ENCODE peak calls at places on chromosomes 4 and X, in seven cellular contexts. One of them, this sample, is unnamed.

GRCh38 chr4:110615366-110616161 is 7.3 kb downstream of the PITX2 start:
- DNase-seq in ovary: no peak
- DNase-seq in GM12878: no peak
- DNase-seq in SJSA1: no peak
- DNase-seq in fibroblast of lung: no peak
- DNase-seq in fibroblast of the aortic adventitia: no peak
- DNase-seq in skeletal muscle cell: no peak
- DNase-seq in this sample: no peak

GRCh38 chrX:40366661-40367060 is 214.1 kb upstream of the ATP6AP2 start:
- DNase-seq in ovary: no peak
- DNase-seq in GM12878: no peak
- DNase-seq in SJSA1: peak; percentile 45
- DNase-seq in fibroblast of lung: no peak
- DNase-seq in fibroblast of the aortic adventitia: no peak
- DNase-seq in skeletal muscle cell: no peak
- DNase-seq in this sample: no peak

GRCh38 chr4:94758141-94758699 is 465 bp downstream of the BMPR1B start:
- DNase-seq in ovary: peak; percentile 83
- DNase-seq in GM12878: no peak
- DNase-seq in SJSA1: no peak
- DNase-seq in fibroblast of lung: no peak
- DNase-seq in fibroblast of the aortic adventitia: peak; percentile 24
- DNase-seq in skeletal muscle cell: no peak
- DNase-seq in this sample: no peak

GRCh38 chr4:67632492-67632891 is 68.5 kb downstream of the UBA6 start:
- DNase-seq in ovary: no peak
- DNase-seq in GM12878: no peak
- DNase-seq in SJSA1: no peak
- DNase-seq in fibroblast of lung: no peak
- DNase-seq in fibroblast of the aortic adventitia: no peak
- DNase-seq in skeletal muscle cell: no peak
- DNase-seq in this sample: no peak

GRCh38 chrX:42691196-42691595 is 86.8 kb downstream of the PPP1R2C start:
- DNase-seq in ovary: no peak
- DNase-seq in GM12878: no peak
- DNase-seq in SJSA1: no peak
- DNase-seq in fibroblast of lung: no peak
- DNase-seq in fibroblast of the aortic adventitia: no peak
- DNase-seq in skeletal muscle cell: no peak
- DNase-seq in this sample: no peak

GRCh38 chr4:112284166-112284565 is 1.5 kb downstream of the TIFA start:
- DNase-seq in ovary: no peak
- DNase-seq in GM12878: no peak
- DNase-seq in SJSA1: no peak
- DNase-seq in fibroblast of lung: peak; percentile 25
- DNase-seq in fibroblast of the aortic adventitia: peak; percentile 21
- DNase-seq in skeletal muscle cell: no peak
- DNase-seq in this sample: no peak

GRCh38 chr4:102623622-102624021 is 122.5 kb downstream of the NFKB1 start:
- DNase-seq in ovary: no peak
- DNase-seq in GM12878: no peak
- DNase-seq in SJSA1: peak; percentile 54
- DNase-seq in fibroblast of lung: peak; percentile 59
- DNase-seq in fibroblast of the aortic adventitia: peak; percentile 67
- DNase-seq in skeletal muscle cell: no peak
- DNase-seq in this sample: no peak

GRCh38 chr4:105174098-105174497 is 27.4 kb downstream of the TET2 start:
- DNase-seq in ovary: no peak
- DNase-seq in GM12878: no peak
- DNase-seq in SJSA1: no peak
- DNase-seq in fibroblast of lung: no peak
- DNase-seq in fibroblast of the aortic adventitia: no peak
- DNase-seq in skeletal muscle cell: no peak
- DNase-seq in this sample: no peak

GRCh38 chr4:173025131-173025530 is 143.5 kb upstream of the GALNT7 start:
- DNase-seq in ovary: no peak
- DNase-seq in GM12878: peak; percentile 16
- DNase-seq in SJSA1: peak; percentile 49
- DNase-seq in fibroblast of lung: peak; percentile 85
- DNase-seq in fibroblast of the aortic adventitia: peak; percentile 85
- DNase-seq in skeletal muscle cell: peak; percentile 41
- DNase-seq in this sample: no peak

GRCh38 chr4:81769244-81769643 is 297.5 kb upstream of the RASGEF1B start:
- DNase-seq in ovary: no peak
- DNase-seq in GM12878: no peak
- DNase-seq in SJSA1: no peak
- DNase-seq in fibroblast of lung: no peak
- DNase-seq in fibroblast of the aortic adventitia: no peak
- DNase-seq in skeletal muscle cell: no peak
- DNase-seq in this sample: no peak
- H3K4me3 ChIP-seq in ovary: no peak overlapping the region
- H3K4me3 ChIP-seq in GM12878: no peak overlapping the region
- H3K4me3 ChIP-seq in SJSA1: no peak overlapping the region
- H3K4me3 ChIP-seq in fibroblast of lung: no peak overlapping the region
- H3K4me3 ChIP-seq in fibroblast of the aortic adventitia: no peak overlapping the region
- H3K4me3 ChIP-seq in skeletal muscle cell: no peak overlapping the region
- H3K4me3 ChIP-seq in this sample: no peak overlapping the region

DNA sequence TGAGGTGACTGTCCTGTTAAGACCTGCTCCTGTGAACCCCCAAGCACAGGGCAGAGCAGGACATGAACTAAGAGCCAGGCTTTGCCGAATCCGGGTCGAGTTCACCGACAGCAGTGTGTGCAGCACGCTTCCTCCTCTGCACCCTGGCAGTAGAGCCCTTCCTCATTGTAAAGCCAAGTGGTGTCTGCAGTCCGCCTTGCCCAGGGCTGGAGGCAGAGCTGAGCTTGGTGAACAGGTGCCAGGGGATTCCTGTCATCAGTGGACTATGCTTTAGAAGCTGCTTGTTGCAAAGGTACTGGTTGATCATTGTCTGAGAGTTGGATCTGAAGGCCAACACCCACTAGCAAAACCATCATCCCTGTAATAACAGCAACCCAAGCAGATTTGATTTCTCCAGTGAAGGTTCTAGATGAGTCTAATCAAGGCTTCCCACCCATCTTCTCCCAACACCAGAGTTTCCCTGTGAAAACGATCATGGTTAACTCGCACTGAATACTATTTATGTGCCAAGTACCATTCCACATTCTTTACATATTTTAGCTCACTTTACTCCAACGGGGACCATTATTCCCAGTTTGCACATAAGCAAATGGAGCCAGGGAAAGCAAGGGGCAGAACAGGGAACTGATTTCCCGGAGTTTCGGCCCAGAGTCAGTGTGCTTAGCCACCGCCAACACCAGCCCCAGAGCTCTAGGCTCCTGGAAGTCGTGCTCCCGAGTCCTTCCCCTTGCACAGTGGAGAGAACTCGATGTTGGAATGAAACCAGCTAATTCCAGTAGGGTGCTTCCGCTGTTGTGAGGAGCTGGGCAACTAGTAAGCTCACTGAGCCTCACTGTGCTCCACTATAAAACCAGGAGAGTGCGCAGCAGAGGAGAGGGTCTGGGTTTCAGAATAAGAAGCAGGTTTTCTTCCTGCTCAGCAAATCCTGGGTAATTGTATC is 1.4 kb upstream of the SLC34A2 start:
- DNase-seq in ovary: no peak
- DNase-seq in GM12878: no peak
- DNase-seq in SJSA1: no peak
- DNase-seq in fibroblast of lung: no peak
- DNase-seq in fibroblast of the aortic adventitia: peak; percentile 10
- DNase-seq in skeletal muscle cell: no peak
- DNase-seq in this sample: no peak
- H3K4me3 ChIP-seq in ovary: no peak overlapping the region
- H3K4me3 ChIP-seq in GM12878: no peak overlapping the region
- H3K4me3 ChIP-seq in SJSA1: no peak overlapping the region
- H3K4me3 ChIP-seq in fibroblast of lung: no peak overlapping the region
- H3K4me3 ChIP-seq in fibroblast of the aortic adventitia: no peak overlapping the region
- H3K4me3 ChIP-seq in skeletal muscle cell: no peak overlapping the region
- H3K4me3 ChIP-seq in this sample: no peak overlapping the region

DNA sequence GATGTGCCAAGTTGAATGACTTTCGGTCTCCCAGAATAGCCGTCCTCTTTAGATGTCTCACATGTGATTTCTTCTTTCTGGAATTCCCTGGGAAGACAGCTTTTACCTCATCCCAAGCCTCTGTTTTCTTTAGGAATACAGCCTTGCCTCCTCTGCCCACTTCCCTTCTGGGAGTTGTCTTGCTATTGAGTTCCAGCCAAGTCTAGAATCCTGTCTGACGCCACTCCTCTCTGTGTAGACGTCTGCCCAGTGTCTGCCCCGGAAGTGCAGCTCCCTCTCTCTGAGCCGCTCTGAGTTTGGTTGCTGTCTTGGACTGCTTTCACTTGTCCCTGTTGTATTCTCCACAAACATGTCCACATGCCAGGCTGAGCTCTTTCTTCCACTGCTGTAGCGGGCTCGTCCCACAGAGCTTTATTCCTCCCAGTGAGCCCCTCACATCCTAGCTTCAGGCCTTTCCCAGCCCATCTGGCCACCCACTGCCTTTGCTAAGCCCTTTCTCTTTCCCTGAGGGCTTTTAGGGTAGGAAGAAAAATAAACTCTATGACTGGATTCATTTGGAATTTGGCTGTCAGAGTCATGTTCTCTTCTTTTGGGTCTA is 9.0 kb upstream of the IGFBP7 start:
- DNase-seq in ovary: peak; percentile 78
- DNase-seq in GM12878: no peak
- DNase-seq in SJSA1: peak; percentile 92
- DNase-seq in fibroblast of lung: peak; percentile 84
- DNase-seq in fibroblast of the aortic adventitia: peak; percentile 96
- DNase-seq in skeletal muscle cell: peak; percentile 93
- DNase-seq in this sample: peak; percentile 83
- H3K4me3 ChIP-seq in ovary: peak overlapping the region; percentile 31
- H3K4me3 ChIP-seq in GM12878: no peak overlapping the region
- H3K4me3 ChIP-seq in SJSA1: peak overlapping the region; percentile 9
- H3K4me3 ChIP-seq in fibroblast of lung: peak overlapping the region; percentile 22
- H3K4me3 ChIP-seq in fibroblast of the aortic adventitia: peak overlapping the region; percentile 58
- H3K4me3 ChIP-seq in skeletal muscle cell: peak overlapping the region; percentile 14
- H3K4me3 ChIP-seq in this sample: peak overlapping the region; percentile 19

DNA sequence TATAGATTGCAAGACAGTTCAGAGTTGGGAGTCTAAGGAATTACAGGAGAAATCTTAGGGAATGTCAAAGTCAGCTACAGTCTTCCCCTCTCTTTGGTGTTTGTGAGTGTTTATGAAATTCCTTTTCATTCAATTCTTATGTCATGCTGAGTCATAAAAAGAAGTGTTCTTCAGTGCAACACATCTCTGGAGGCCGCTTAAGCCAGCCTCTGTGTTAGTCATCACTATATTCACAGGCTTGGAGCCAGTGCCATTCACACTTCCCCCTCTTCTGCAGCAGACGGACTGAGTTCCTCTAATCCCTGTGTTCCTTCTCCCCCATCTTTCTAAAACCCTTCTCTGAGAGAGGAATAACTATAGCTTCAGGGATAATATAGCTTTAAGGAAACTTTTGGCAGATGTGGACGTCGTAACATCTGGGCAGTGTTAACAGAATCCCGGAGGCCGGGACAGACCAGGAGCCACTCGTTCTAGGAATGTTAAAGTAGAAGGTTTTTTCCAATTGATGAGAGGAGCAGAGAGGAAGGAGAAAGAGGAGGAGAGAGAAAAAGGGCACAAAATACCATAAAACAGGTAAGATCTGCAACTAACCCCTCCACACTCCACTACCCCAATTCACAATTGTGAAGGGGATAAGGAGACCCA is at the start of gene SRPX2:
- DNase-seq in ovary: no peak
- DNase-seq in GM12878: no peak
- DNase-seq in SJSA1: peak; percentile 77
- DNase-seq in fibroblast of lung: peak; percentile 90
- DNase-seq in fibroblast of the aortic adventitia: peak; percentile 90
- DNase-seq in skeletal muscle cell: peak; percentile 73
- DNase-seq in this sample: peak; percentile 66
- H3K4me3 ChIP-seq in ovary: peak within 1 kb of the TSS; percentile 17
- H3K4me3 ChIP-seq in GM12878: no peak within 1 kb of the TSS
- H3K4me3 ChIP-seq in SJSA1: peak within 1 kb of the TSS; percentile 37
- H3K4me3 ChIP-seq in fibroblast of lung: peak within 1 kb of the TSS; percentile 82
- H3K4me3 ChIP-seq in fibroblast of the aortic adventitia: peak within 1 kb of the TSS; percentile 49
- H3K4me3 ChIP-seq in skeletal muscle cell: peak within 1 kb of the TSS; percentile 64
- H3K4me3 ChIP-seq in this sample: peak within 1 kb of the TSS; percentile 45

GRCh38 chr4:184668511-184669114 is 19.1 kb downstream of the PRIMPOL start:
- DNase-seq in ovary: no peak
- DNase-seq in GM12878: no peak
- DNase-seq in SJSA1: no peak
- DNase-seq in fibroblast of lung: no peak
- DNase-seq in fibroblast of the aortic adventitia: no peak
- DNase-seq in skeletal muscle cell: no peak
- DNase-seq in this sample: no peak

GRCh38 chr4:184666670-184667069 is 17.1 kb downstream of the PRIMPOL start:
- DNase-seq in ovary: no peak
- DNase-seq in GM12878: no peak
- DNase-seq in SJSA1: no peak
- DNase-seq in fibroblast of lung: no peak
- DNase-seq in fibroblast of the aortic adventitia: no peak
- DNase-seq in skeletal muscle cell: no peak
- DNase-seq in this sample: no peak

GRCh38 chr4:184671101-184671500 is 21.6 kb downstream of the PRIMPOL start:
- DNase-seq in ovary: no peak
- DNase-seq in GM12878: no peak
- DNase-seq in SJSA1: no peak
- DNase-seq in fibroblast of lung: no peak
- DNase-seq in fibroblast of the aortic adventitia: no peak
- DNase-seq in skeletal muscle cell: no peak
- DNase-seq in this sample: no peak

GRCh38 chr4:184668096-184668495 is 18.6 kb downstream of the PRIMPOL start:
- DNase-seq in ovary: no peak
- DNase-seq in GM12878: no peak
- DNase-seq in SJSA1: no peak
- DNase-seq in fibroblast of lung: no peak
- DNase-seq in fibroblast of the aortic adventitia: no peak
- DNase-seq in skeletal muscle cell: no peak
- DNase-seq in this sample: no peak

DNA sequence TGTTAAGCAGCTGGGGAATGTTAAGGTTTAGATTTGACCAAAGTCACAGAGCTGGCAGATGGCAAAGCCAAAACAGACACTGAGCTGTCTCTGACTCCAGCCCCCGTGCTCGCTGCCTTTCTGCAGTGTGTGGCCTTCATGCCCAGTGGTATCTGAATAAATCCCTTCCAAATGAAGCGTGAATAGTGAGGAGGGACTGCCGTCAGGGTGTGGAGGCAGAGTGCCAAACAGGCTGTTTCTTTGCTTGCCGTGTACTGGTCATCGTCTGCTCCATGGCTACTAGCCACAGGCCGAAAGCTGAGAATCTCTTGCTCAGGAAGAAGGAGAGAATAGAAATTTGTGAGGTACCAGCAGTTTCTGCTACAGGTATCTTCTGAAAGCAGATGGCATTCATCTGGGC is 19.7 kb downstream of the PRIMPOL start:
- DNase-seq in ovary: no peak
- DNase-seq in GM12878: no peak
- DNase-seq in SJSA1: no peak
- DNase-seq in fibroblast of lung: no peak
- DNase-seq in fibroblast of the aortic adventitia: no peak
- DNase-seq in skeletal muscle cell: no peak
- DNase-seq in this sample: no peak
- H3K4me3 ChIP-seq in ovary: no peak overlapping the region
- H3K4me3 ChIP-seq in GM12878: no peak overlapping the region
- H3K4me3 ChIP-seq in SJSA1: no peak overlapping the region
- H3K4me3 ChIP-seq in fibroblast of lung: no peak overlapping the region
- H3K4me3 ChIP-seq in fibroblast of the aortic adventitia: no peak overlapping the region
- H3K4me3 ChIP-seq in skeletal muscle cell: no peak overlapping the region
- H3K4me3 ChIP-seq in this sample: no peak overlapping the region

DNA sequence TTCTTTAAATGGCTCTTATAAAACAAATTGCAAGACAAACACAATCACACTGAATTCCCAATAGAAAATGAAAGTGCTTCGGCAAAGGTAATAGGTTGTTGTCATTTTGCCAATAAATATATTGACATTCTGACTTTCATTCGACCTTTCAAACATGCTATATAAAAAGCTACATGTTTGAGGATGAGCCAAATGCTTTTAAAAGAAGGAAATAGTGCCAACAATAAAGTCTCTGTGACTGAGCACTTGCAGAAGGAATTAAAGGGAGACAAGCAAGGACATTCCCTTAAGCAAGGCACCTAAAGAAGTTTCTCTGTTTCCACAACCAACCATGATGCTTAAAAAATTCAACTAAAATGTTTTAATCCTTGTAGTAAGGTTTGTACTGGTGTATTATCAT is 389.9 kb downstream of the PDGFC start:
- DNase-seq in ovary: no peak
- DNase-seq in GM12878: no peak
- DNase-seq in SJSA1: no peak
- DNase-seq in fibroblast of lung: no peak
- DNase-seq in fibroblast of the aortic adventitia: peak; percentile 18
- DNase-seq in skeletal muscle cell: no peak
- DNase-seq in this sample: no peak
- H3K4me3 ChIP-seq in ovary: no peak overlapping the region
- H3K4me3 ChIP-seq in GM12878: no peak overlapping the region
- H3K4me3 ChIP-seq in SJSA1: peak overlapping the region; percentile 6
- H3K4me3 ChIP-seq in fibroblast of lung: peak overlapping the region; percentile 30
- H3K4me3 ChIP-seq in fibroblast of the aortic adventitia: no peak overlapping the region
- H3K4me3 ChIP-seq in skeletal muscle cell: no peak overlapping the region
- H3K4me3 ChIP-seq in this sample: no peak overlapping the region